ENCODE peak calls at places on chromosomes 6 and 20, in ten cellular contexts. One of them, this sample, is unnamed.

GRCh38 chr6:44494011-44494501 is 106.5 kb downstream of the CDC5L start:
- DNase-seq in fibroblast of pulmonary artery: peak
- DNase-seq in psoas muscle: no peak
- DNase-seq in CD4-positive, CD25-positive, alpha-beta regulatory T cell: no peak
- DNase-seq in heart left ventricle: no peak
- DNase-seq in ovary: no peak
- DNase-seq in right cardiac atrium: no peak
- DNase-seq in ascending aorta: no peak
- DNase-seq in choroid plexus epithelial cell: peak
- DNase-seq in naive thymus-derived CD4-positive, alpha-beta T cell: no peak
- DNase-seq in this sample: peak

GRCh38 chr20:14790771-14791517 is 453.5 kb upstream of the FLRT3 start:
- DNase-seq in fibroblast of pulmonary artery: peak
- DNase-seq in psoas muscle: no peak
- DNase-seq in CD4-positive, CD25-positive, alpha-beta regulatory T cell: no peak
- DNase-seq in heart left ventricle: no peak
- DNase-seq in ovary: no peak
- DNase-seq in right cardiac atrium: no peak
- DNase-seq in ascending aorta: no peak
- DNase-seq in choroid plexus epithelial cell: peak
- DNase-seq in naive thymus-derived CD4-positive, alpha-beta T cell: no peak
- DNase-seq in this sample: peak

GRCh38 chr20:54172532-54172855 is 1.3 kb downstream of the CYP24A1 start:
- DNase-seq in fibroblast of pulmonary artery: no peak
- DNase-seq in psoas muscle: no peak
- DNase-seq in CD4-positive, CD25-positive, alpha-beta regulatory T cell: no peak
- DNase-seq in heart left ventricle: no peak
- DNase-seq in ovary: no peak
- DNase-seq in right cardiac atrium: no peak
- DNase-seq in ascending aorta: no peak
- DNase-seq in choroid plexus epithelial cell: no peak
- DNase-seq in naive thymus-derived CD4-positive, alpha-beta T cell: no peak
- DNase-seq in this sample: no peak

GRCh38 chr6:35396991-35397390 is 54.6 kb downstream of the PPARD start:
- DNase-seq in fibroblast of pulmonary artery: no peak
- DNase-seq in psoas muscle: no peak
- DNase-seq in CD4-positive, CD25-positive, alpha-beta regulatory T cell: no peak
- DNase-seq in heart left ventricle: no peak
- DNase-seq in ovary: no peak
- DNase-seq in right cardiac atrium: no peak
- DNase-seq in ascending aorta: no peak
- DNase-seq in choroid plexus epithelial cell: no peak
- DNase-seq in naive thymus-derived CD4-positive, alpha-beta T cell: no peak
- DNase-seq in this sample: no peak

GRCh38 chr6:111996159-111996558 is 57.7 kb upstream of the CCN6 start:
- DNase-seq in fibroblast of pulmonary artery: no peak
- DNase-seq in psoas muscle: no peak
- DNase-seq in CD4-positive, CD25-positive, alpha-beta regulatory T cell: no peak
- DNase-seq in heart left ventricle: no peak
- DNase-seq in ovary: no peak
- DNase-seq in right cardiac atrium: no peak
- DNase-seq in ascending aorta: no peak
- DNase-seq in choroid plexus epithelial cell: no peak
- DNase-seq in naive thymus-derived CD4-positive, alpha-beta T cell: peak
- DNase-seq in this sample: no peak

GRCh38 chr20:2780948-2781347 is 19.5 kb downstream of the CPXM1 start:
- DNase-seq in fibroblast of pulmonary artery: no peak
- DNase-seq in psoas muscle: no peak
- DNase-seq in CD4-positive, CD25-positive, alpha-beta regulatory T cell: no peak
- DNase-seq in heart left ventricle: no peak
- DNase-seq in ovary: no peak
- DNase-seq in right cardiac atrium: no peak
- DNase-seq in ascending aorta: no peak
- DNase-seq in choroid plexus epithelial cell: no peak
- DNase-seq in naive thymus-derived CD4-positive, alpha-beta T cell: no peak
- DNase-seq in this sample: no peak

GRCh38 chr6:11222385-11223277 is 9.8 kb downstream of the NEDD9 start:
- DNase-seq in fibroblast of pulmonary artery: peak
- DNase-seq in psoas muscle: no peak
- DNase-seq in CD4-positive, CD25-positive, alpha-beta regulatory T cell: no peak
- DNase-seq in heart left ventricle: no peak
- DNase-seq in ovary: no peak
- DNase-seq in right cardiac atrium: no peak
- DNase-seq in ascending aorta: no peak
- DNase-seq in choroid plexus epithelial cell: no peak
- DNase-seq in naive thymus-derived CD4-positive, alpha-beta T cell: no peak
- DNase-seq in this sample: no peak

GRCh38 chr6:159104163-159104885 is 59.5 kb upstream of the TAGAP start:
- DNase-seq in fibroblast of pulmonary artery: peak
- DNase-seq in psoas muscle: peak
- DNase-seq in CD4-positive, CD25-positive, alpha-beta regulatory T cell: peak
- DNase-seq in heart left ventricle: peak
- DNase-seq in ovary: peak
- DNase-seq in right cardiac atrium: peak
- DNase-seq in ascending aorta: no peak
- DNase-seq in choroid plexus epithelial cell: peak
- DNase-seq in naive thymus-derived CD4-positive, alpha-beta T cell: peak
- DNase-seq in this sample: no peak

GRCh38 chr6:69581576-69581975 is 215.2 kb downstream of the LMBRD1 start:
- DNase-seq in fibroblast of pulmonary artery: no peak
- DNase-seq in psoas muscle: no peak
- DNase-seq in CD4-positive, CD25-positive, alpha-beta regulatory T cell: no peak
- DNase-seq in heart left ventricle: no peak
- DNase-seq in ovary: no peak
- DNase-seq in right cardiac atrium: no peak
- DNase-seq in ascending aorta: no peak
- DNase-seq in choroid plexus epithelial cell: no peak
- DNase-seq in naive thymus-derived CD4-positive, alpha-beta T cell: no peak
- DNase-seq in this sample: no peak

GRCh38 chr6:69580696-69581095 is 216.1 kb downstream of the LMBRD1 start:
- DNase-seq in fibroblast of pulmonary artery: no peak
- DNase-seq in psoas muscle: no peak
- DNase-seq in CD4-positive, CD25-positive, alpha-beta regulatory T cell: no peak
- DNase-seq in heart left ventricle: no peak
- DNase-seq in ovary: no peak
- DNase-seq in right cardiac atrium: no peak
- DNase-seq in ascending aorta: no peak
- DNase-seq in choroid plexus epithelial cell: no peak
- DNase-seq in naive thymus-derived CD4-positive, alpha-beta T cell: no peak
- DNase-seq in this sample: no peak

GRCh38 chr6:69584536-69584912 is 212.3 kb downstream of the LMBRD1 start:
- DNase-seq in fibroblast of pulmonary artery: peak
- DNase-seq in psoas muscle: no peak
- DNase-seq in CD4-positive, CD25-positive, alpha-beta regulatory T cell: no peak
- DNase-seq in heart left ventricle: no peak
- DNase-seq in ovary: no peak
- DNase-seq in right cardiac atrium: no peak
- DNase-seq in ascending aorta: no peak
- DNase-seq in choroid plexus epithelial cell: no peak
- DNase-seq in naive thymus-derived CD4-positive, alpha-beta T cell: no peak
- DNase-seq in this sample: peak

GRCh38 chr6:69589626-69590025 is 207.2 kb downstream of the LMBRD1 start:
- DNase-seq in fibroblast of pulmonary artery: no peak
- DNase-seq in psoas muscle: no peak
- DNase-seq in CD4-positive, CD25-positive, alpha-beta regulatory T cell: no peak
- DNase-seq in heart left ventricle: no peak
- DNase-seq in ovary: no peak
- DNase-seq in right cardiac atrium: no peak
- DNase-seq in ascending aorta: no peak
- DNase-seq in choroid plexus epithelial cell: no peak
- DNase-seq in naive thymus-derived CD4-positive, alpha-beta T cell: no peak
- DNase-seq in this sample: no peak

DNA sequence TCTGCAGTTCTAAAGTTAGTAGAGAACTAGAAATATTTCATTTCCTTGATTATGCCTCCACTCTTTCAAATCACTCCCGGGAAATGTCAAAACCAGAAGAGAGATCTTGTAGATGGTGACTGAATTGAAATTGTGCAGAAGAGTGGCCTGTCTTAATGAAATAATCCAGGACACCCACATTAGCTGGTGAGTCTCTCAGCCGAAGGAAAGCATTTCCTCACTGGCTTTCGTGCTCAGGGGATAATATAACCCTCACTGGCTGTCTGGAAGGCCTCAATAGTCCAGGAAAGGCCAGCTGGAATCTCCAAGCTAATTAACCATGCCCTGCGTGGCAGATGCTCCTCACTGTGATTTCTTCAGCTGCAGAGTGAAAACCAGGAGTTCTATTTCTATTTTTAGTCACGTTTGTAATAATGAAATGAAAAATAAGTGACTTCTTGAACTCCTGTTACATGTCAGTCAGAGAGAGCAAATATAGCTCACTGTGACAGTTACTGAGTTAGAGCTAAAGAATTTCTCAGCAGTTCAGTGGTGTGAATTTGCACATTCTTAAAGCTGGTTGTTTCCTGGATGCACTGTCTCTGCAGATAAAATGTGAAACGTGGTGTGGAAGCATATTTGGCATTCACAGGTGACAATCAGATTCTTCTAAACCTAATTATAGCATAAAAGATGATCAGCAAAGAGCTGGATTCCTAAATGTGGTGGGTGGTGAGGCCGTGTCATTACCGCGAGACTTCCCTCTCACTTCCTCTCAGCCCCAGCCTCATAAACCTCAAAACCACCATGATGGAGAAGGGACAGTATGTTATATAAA is 211.7 kb downstream of the LMBRD1 start:
- DNase-seq in fibroblast of pulmonary artery: no peak
- DNase-seq in psoas muscle: no peak
- DNase-seq in CD4-positive, CD25-positive, alpha-beta regulatory T cell: no peak
- DNase-seq in heart left ventricle: no peak
- DNase-seq in ovary: no peak
- DNase-seq in right cardiac atrium: no peak
- DNase-seq in ascending aorta: no peak
- DNase-seq in choroid plexus epithelial cell: peak
- DNase-seq in naive thymus-derived CD4-positive, alpha-beta T cell: no peak
- DNase-seq in this sample: peak
- H3K4me3 ChIP-seq in fibroblast of pulmonary artery: no peak
- H3K4me3 ChIP-seq in psoas muscle: no peak
- H3K4me3 ChIP-seq in CD4-positive, CD25-positive, alpha-beta regulatory T cell: no peak
- H3K4me3 ChIP-seq in heart left ventricle: no peak
- H3K4me3 ChIP-seq in ovary: no peak
- H3K4me3 ChIP-seq in right cardiac atrium: no peak
- H3K4me3 ChIP-seq in ascending aorta: no peak
- H3K4me3 ChIP-seq in choroid plexus epithelial cell: no peak
- H3K4me3 ChIP-seq in naive thymus-derived CD4-positive, alpha-beta T cell: no peak
- H3K4me3 ChIP-seq in this sample: no peak

GRCh38 chr20:62898970-62899632 is 27.2 kb downstream of the DIDO1 start:
- DNase-seq in fibroblast of pulmonary artery: no peak
- DNase-seq in psoas muscle: no peak
- DNase-seq in CD4-positive, CD25-positive, alpha-beta regulatory T cell: no peak
- DNase-seq in heart left ventricle: no peak
- DNase-seq in ovary: no peak
- DNase-seq in right cardiac atrium: no peak
- DNase-seq in ascending aorta: no peak
- DNase-seq in choroid plexus epithelial cell: no peak
- DNase-seq in naive thymus-derived CD4-positive, alpha-beta T cell: no peak
- DNase-seq in this sample: no peak
- H3K4me3 ChIP-seq in fibroblast of pulmonary artery: no peak
- H3K4me3 ChIP-seq in psoas muscle: no peak
- H3K4me3 ChIP-seq in CD4-positive, CD25-positive, alpha-beta regulatory T cell: no peak
- H3K4me3 ChIP-seq in heart left ventricle: no peak
- H3K4me3 ChIP-seq in ovary: no peak
- H3K4me3 ChIP-seq in right cardiac atrium: no peak
- H3K4me3 ChIP-seq in ascending aorta: no peak
- H3K4me3 ChIP-seq in choroid plexus epithelial cell: no peak
- H3K4me3 ChIP-seq in naive thymus-derived CD4-positive, alpha-beta T cell: no peak
- H3K4me3 ChIP-seq in this sample: no peak

GRCh38 chr6:138795809-138796469 is at the start of gene ECT2L:
- DNase-seq in fibroblast of pulmonary artery: peak
- DNase-seq in psoas muscle: peak
- DNase-seq in CD4-positive, CD25-positive, alpha-beta regulatory T cell: no peak
- DNase-seq in heart left ventricle: peak
- DNase-seq in ovary: peak
- DNase-seq in right cardiac atrium: peak
- DNase-seq in ascending aorta: peak
- DNase-seq in choroid plexus epithelial cell: peak
- DNase-seq in naive thymus-derived CD4-positive, alpha-beta T cell: no peak
- DNase-seq in this sample: no peak
- H3K4me3 ChIP-seq in fibroblast of pulmonary artery: peak
- H3K4me3 ChIP-seq in psoas muscle: peak
- H3K4me3 ChIP-seq in CD4-positive, CD25-positive, alpha-beta regulatory T cell: no peak
- H3K4me3 ChIP-seq in heart left ventricle: peak
- H3K4me3 ChIP-seq in ovary: peak
- H3K4me3 ChIP-seq in right cardiac atrium: peak
- H3K4me3 ChIP-seq in ascending aorta: peak
- H3K4me3 ChIP-seq in choroid plexus epithelial cell: peak
- H3K4me3 ChIP-seq in naive thymus-derived CD4-positive, alpha-beta T cell: no peak
- H3K4me3 ChIP-seq in this sample: peak

GRCh38 chr20:38870733-38871559 is 55.3 kb upstream of the FAM83D start:
- DNase-seq in fibroblast of pulmonary artery: peak
- DNase-seq in psoas muscle: no peak
- DNase-seq in CD4-positive, CD25-positive, alpha-beta regulatory T cell: peak
- DNase-seq in heart left ventricle: no peak
- DNase-seq in ovary: no peak
- DNase-seq in right cardiac atrium: peak
- DNase-seq in ascending aorta: no peak
- DNase-seq in choroid plexus epithelial cell: no peak
- DNase-seq in naive thymus-derived CD4-positive, alpha-beta T cell: no peak
- DNase-seq in this sample: no peak

GRCh38 chr20:38873050-38873581 is 53.1 kb upstream of the FAM83D start:
- DNase-seq in fibroblast of pulmonary artery: no peak
- DNase-seq in psoas muscle: no peak
- DNase-seq in CD4-positive, CD25-positive, alpha-beta regulatory T cell: peak
- DNase-seq in heart left ventricle: no peak
- DNase-seq in ovary: no peak
- DNase-seq in right cardiac atrium: no peak
- DNase-seq in ascending aorta: no peak
- DNase-seq in choroid plexus epithelial cell: no peak
- DNase-seq in naive thymus-derived CD4-positive, alpha-beta T cell: peak
- DNase-seq in this sample: no peak

GRCh38 chr20:38872491-38873049 is 53.6 kb upstream of the FAM83D start:
- DNase-seq in fibroblast of pulmonary artery: no peak
- DNase-seq in psoas muscle: no peak
- DNase-seq in CD4-positive, CD25-positive, alpha-beta regulatory T cell: no peak
- DNase-seq in heart left ventricle: no peak
- DNase-seq in ovary: no peak
- DNase-seq in right cardiac atrium: no peak
- DNase-seq in ascending aorta: no peak
- DNase-seq in choroid plexus epithelial cell: no peak
- DNase-seq in naive thymus-derived CD4-positive, alpha-beta T cell: no peak
- DNase-seq in this sample: no peak

GRCh38 chr20:38871560-38871953 is 54.7 kb upstream of the FAM83D start:
- DNase-seq in fibroblast of pulmonary artery: no peak
- DNase-seq in psoas muscle: no peak
- DNase-seq in CD4-positive, CD25-positive, alpha-beta regulatory T cell: no peak
- DNase-seq in heart left ventricle: no peak
- DNase-seq in ovary: no peak
- DNase-seq in right cardiac atrium: no peak
- DNase-seq in ascending aorta: no peak
- DNase-seq in choroid plexus epithelial cell: no peak
- DNase-seq in naive thymus-derived CD4-positive, alpha-beta T cell: no peak
- DNase-seq in this sample: no peak

DNA sequence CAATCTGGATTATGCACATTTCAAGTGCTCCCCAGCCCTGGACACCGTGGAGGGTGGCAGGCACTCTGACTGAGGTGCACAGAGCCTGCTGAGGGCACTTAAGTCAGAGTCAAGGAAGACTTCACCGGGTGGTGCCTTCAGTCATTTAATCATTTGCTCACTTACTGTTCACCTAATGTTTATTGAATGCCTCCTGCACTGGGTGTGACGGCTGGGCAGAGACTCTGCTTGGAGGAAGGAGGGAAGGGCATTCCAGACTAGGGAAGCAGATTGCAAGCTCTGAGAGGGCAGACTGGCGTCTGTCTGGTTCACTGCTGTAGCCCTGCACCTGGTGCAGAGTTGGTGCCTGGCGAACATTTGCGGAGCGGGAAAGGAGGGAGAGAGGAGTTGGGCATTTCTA is 54.2 kb upstream of the FAM83D start:
- DNase-seq in fibroblast of pulmonary artery: no peak
- DNase-seq in psoas muscle: no peak
- DNase-seq in CD4-positive, CD25-positive, alpha-beta regulatory T cell: no peak
- DNase-seq in heart left ventricle: no peak
- DNase-seq in ovary: no peak
- DNase-seq in right cardiac atrium: no peak
- DNase-seq in ascending aorta: no peak
- DNase-seq in choroid plexus epithelial cell: no peak
- DNase-seq in naive thymus-derived CD4-positive, alpha-beta T cell: no peak
- DNase-seq in this sample: no peak
- H3K4me3 ChIP-seq in fibroblast of pulmonary artery: no peak
- H3K4me3 ChIP-seq in psoas muscle: no peak
- H3K4me3 ChIP-seq in CD4-positive, CD25-positive, alpha-beta regulatory T cell: peak
- H3K4me3 ChIP-seq in heart left ventricle: no peak
- H3K4me3 ChIP-seq in ovary: no peak
- H3K4me3 ChIP-seq in right cardiac atrium: no peak
- H3K4me3 ChIP-seq in ascending aorta: no peak
- H3K4me3 ChIP-seq in choroid plexus epithelial cell: no peak
- H3K4me3 ChIP-seq in naive thymus-derived CD4-positive, alpha-beta T cell: peak
- H3K4me3 ChIP-seq in this sample: no peak